ENCODE peak calls at places on chromosome 15, in nine cellular contexts. Q, Y, M, P, X, C, F, A and V are unnamed samples.

GRCh38 chr15:79529441-79529840 is 97.3 kb downstream of the MINAR1 start:
- DNase-seq in Q (no peak), Y (no peak), M (no peak), P (no peak), X (no peak), C (no peak), F (no peak), A (no peak), V (no peak)

GRCh38 chr15:57510647-57511046 is 81.1 kb upstream of the MYZAP start:
- DNase-seq in Q (no peak), Y (no peak), M (no peak), P (no peak), X (no peak), C (no peak), F (peak; percentile 84), A (no peak), V (peak; percentile 55)

GRCh38 chr15:31442203-31443090 is 115.8 kb downstream of the KLF13 start:
- DNase-seq in Q (peak; percentile 61), Y (no peak), M (no peak), P (no peak), X (no peak), C (no peak), F (peak; percentile 42), A (no peak), V (no peak)

GRCh38 chr15:74172751-74173544 is 562 bp upstream of the ISLR start:
- DNase-seq in Q (peak; percentile 43), Y (no peak), M (no peak), P (no peak), X (no peak), C (no peak), F (peak; percentile 34), A (no peak), V (no peak)

GRCh38 chr15:47326506-47326905 is 390.8 kb upstream of the SEMA6D start:
- DNase-seq in Q (peak; percentile 29), Y (no peak), M (no peak), P (no peak), X (no peak), C (no peak), F (no peak), A (no peak), V (no peak)

GRCh38 chr15:101651753-101652097 is 456 bp downstream of the TM2D3 start:
- DNase-seq in Q (peak; percentile 59), Y (no peak), M (no peak), P (no peak), X (peak; percentile 21), C (no peak), F (no peak), A (no peak), V (no peak)

GRCh38 chr15:59696332-59696731 is 7.2 kb upstream of the BNIP2 start:
- DNase-seq in Q (no peak), Y (no peak), M (no peak), P (no peak), X (no peak), C (no peak), F (peak; percentile 53), A (no peak), V (no peak)

GRCh38 chr15:82105458-82106205 is 59.8 kb upstream of the MEX3B start:
- DNase-seq in Q (peak; percentile 55), Y (no peak), M (no peak), P (no peak), X (peak; percentile 5), C (no peak), F (no peak), A (no peak), V (no peak)

GRCh38 chr15:59644757-59645156 is 12.6 kb downstream of the GTF2A2 start:
- DNase-seq in Q (no peak), Y (no peak), M (no peak), P (no peak), X (no peak), C (no peak), F (no peak), A (no peak), V (no peak)

GRCh38 chr15:60941448-60941847 is 287.7 kb downstream of the RORA start:
- DNase-seq in Q (no peak), Y (no peak), M (no peak), P (no peak), X (no peak), C (no peak), F (no peak), A (no peak), V (no peak)
- TF ChIP-seq POLR2AphosphoS5 in Q (no peak), Y (no peak), M (no peak), P (no peak), X (no peak), C (no peak), F (no peak), A (no peak), V (no peak)

GRCh38 chr15:77543159-77543882 is 89.4 kb downstream of the LINGO1 start:
- DNase-seq in Q (peak; percentile 95), Y (peak; percentile 58), M (peak; percentile 89), P (peak; percentile 92), X (peak; percentile 73), C (peak; percentile 32), F (peak; percentile 90), A (peak; percentile 72), V (peak; percentile 71)
- TF ChIP-seq POLR2AphosphoS5 in Q (no peak), Y (no peak), M (no peak), P (no peak), X (no peak), C (no peak), F (no peak), A (no peak), V (no peak)

DNA sequence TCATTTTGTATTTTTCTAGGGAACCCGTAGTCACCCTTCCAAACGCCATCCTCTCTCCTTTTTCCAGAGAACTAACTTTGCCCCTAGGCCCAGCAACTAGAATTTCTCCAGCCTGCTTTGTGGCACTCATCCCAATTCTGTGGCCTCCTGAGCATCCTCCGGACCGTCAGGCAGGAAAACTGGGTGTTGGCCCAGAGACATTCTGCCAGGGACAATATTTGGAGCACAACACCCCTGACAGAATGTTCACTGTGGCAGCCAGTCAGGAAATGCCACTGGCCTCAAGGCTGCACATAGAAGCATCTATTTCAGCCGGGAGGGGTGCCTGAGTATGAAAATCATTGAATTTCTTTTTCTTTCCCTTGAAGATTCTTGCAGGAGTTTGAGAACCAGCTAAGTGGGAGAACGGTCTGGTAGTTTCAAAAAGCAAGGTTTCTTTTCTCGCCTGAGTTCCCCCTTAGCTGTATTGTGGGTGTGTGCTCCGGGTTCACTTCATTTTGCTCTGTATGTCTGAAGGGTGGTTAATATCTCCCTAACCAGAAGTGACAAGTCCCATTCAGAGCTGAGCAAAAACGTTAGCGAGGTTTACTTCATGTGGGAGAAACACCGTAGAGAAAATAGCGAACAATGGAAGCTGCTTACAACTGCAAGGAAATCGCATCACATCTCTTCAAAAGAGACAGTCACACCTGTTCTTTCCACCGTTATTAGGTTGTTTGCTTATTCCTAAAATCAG is 108.1 kb upstream of the TPM1 start:
- DNase-seq in Q (no peak), Y (no peak), M (no peak), P (no peak), X (no peak), C (no peak), F (no peak), A (no peak), V (no peak)
- TF ChIP-seq POLR2AphosphoS5 in Q (no peak), Y (no peak), M (no peak), P (no peak), X (no peak), C (no peak), F (no peak), A (no peak), V (no peak)

GRCh38 chr15:67189326-67190051 is 65.0 kb downstream of the AAGAB start:
- DNase-seq in Q (no peak), Y (no peak), M (no peak), P (no peak), X (no peak), C (no peak), F (peak; percentile 66), A (no peak), V (no peak)
- TF ChIP-seq POLR2AphosphoS5 in Q (no peak), Y (no peak), M (no peak), P (no peak), X (no peak), C (no peak), F (no peak), A (no peak), V (peak; percentile 47)

GRCh38 chr15:32853667-32854066 is 135.9 kb downstream of the GREM1 start:
- DNase-seq in Q (peak; percentile 18), Y (no peak), M (no peak), P (no peak), X (no peak), C (no peak), F (no peak), A (no peak), V (no peak)

GRCh38 chr15:32856753-32857152 is 138.9 kb downstream of the GREM1 start:
- DNase-seq in Q (no peak), Y (no peak), M (no peak), P (no peak), X (no peak), C (no peak), F (no peak), A (no peak), V (no peak)

GRCh38 chr15:32857732-32858131 is 139.9 kb downstream of the GREM1 start:
- DNase-seq in Q (no peak), Y (no peak), M (no peak), P (no peak), X (no peak), C (no peak), F (no peak), A (no peak), V (no peak)

GRCh38 chr15:32852771-32853170 is 135.0 kb downstream of the GREM1 start:
- DNase-seq in Q (no peak), Y (no peak), M (no peak), P (no peak), X (peak; percentile 96), C (no peak), F (no peak), A (no peak), V (no peak)

GRCh38 chr15:32855942-32856341 is 138.1 kb downstream of the GREM1 start:
- DNase-seq in Q (peak; percentile 44), Y (no peak), M (no peak), P (no peak), X (peak; percentile 81), C (no peak), F (no peak), A (peak; percentile 50), V (no peak)
- TF ChIP-seq POLR2AphosphoS5 in Q (no peak), Y (no peak), M (no peak), P (no peak), X (no peak), C (no peak), F (peak; percentile 43), A (no peak), V (no peak)

DNA sequence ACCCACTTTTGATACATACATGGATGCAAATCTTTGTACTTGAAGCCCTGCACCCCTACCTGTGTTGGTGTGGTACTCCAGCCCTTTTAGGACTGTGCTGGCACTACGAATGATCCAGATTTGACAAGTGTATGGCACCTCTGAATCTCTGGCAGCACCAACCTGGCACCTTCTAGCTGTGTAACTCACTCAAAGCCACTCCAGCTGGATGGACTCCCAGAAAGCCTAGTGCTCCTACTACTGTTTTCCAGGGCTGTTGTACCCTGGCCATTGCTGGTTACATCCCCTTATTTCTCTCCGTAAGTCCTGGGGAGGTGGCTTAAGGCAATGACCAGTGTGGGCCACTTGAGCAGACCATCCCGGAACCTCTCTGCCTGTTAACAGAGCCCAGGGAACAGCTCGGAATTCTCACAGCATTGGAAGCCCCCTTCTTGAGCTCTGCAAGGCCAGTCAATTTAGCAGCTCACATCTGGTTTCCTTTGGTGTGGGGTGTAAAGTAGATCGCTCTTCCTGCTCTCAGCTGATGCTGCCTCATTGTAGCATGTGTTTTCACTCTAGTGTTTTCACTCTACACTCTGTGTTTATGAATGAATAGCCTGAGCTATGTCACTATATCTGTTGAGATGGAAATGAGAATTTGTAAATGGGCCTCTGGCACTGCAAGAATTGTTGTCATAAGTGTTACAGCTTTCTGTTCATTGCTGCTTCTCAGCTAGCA is 12.2 kb downstream of the CALML4 start:
- DNase-seq in Q (no peak), Y (no peak), M (no peak), P (no peak), X (no peak), C (no peak), F (no peak), A (no peak), V (no peak)
- TF ChIP-seq POLR2AphosphoS5 in Q (no peak), Y (no peak), M (peak; percentile 48), P (no peak), X (no peak), C (peak; percentile 24), F (no peak), A (peak; percentile 22), V (no peak)